ENCODE peak calls at places on chromosome 1, in seven cellular contexts. One of them, this sample, is unnamed.

GRCh38 chr1:156490401-156491032 is 10.1 kb downstream of the MEF2D start:
- DNase-seq in IMR-90: no peak
- DNase-seq in activated T-cell treated with anti-CD3 and anti-CD28 coated beads, Interleukin-2, amount 50 U/mL, for 1 hour: no peak
- DNase-seq in CD4-positive, alpha-beta T cell: no peak
- DNase-seq in head of caudate nucleus: peak; percentile 50
- DNase-seq in hepatic stellate cell: peak; percentile 86
- DNase-seq in GM12865: peak; percentile 62
- DNase-seq in this sample: peak; percentile 49

GRCh38 chr1:238606896-238607295 is 716.2 kb upstream of the ZP4 start:
- DNase-seq in IMR-90: peak; percentile 47
- DNase-seq in activated T-cell treated with anti-CD3 and anti-CD28 coated beads, Interleukin-2, amount 50 U/mL, for 1 hour: no peak
- DNase-seq in CD4-positive, alpha-beta T cell: no peak
- DNase-seq in head of caudate nucleus: no peak
- DNase-seq in hepatic stellate cell: no peak
- DNase-seq in GM12865: no peak
- DNase-seq in this sample: peak; percentile 6

GRCh38 chr1:70397013-70397412 is 14.1 kb upstream of the CTH start:
- DNase-seq in IMR-90: no peak
- DNase-seq in activated T-cell treated with anti-CD3 and anti-CD28 coated beads, Interleukin-2, amount 50 U/mL, for 1 hour: no peak
- DNase-seq in CD4-positive, alpha-beta T cell: no peak
- DNase-seq in head of caudate nucleus: no peak
- DNase-seq in hepatic stellate cell: no peak
- DNase-seq in GM12865: no peak
- DNase-seq in this sample: no peak

GRCh38 chr1:171909711-171910110 is 68.4 kb downstream of the DNM3 start:
- DNase-seq in IMR-90: no peak
- DNase-seq in activated T-cell treated with anti-CD3 and anti-CD28 coated beads, Interleukin-2, amount 50 U/mL, for 1 hour: no peak
- DNase-seq in CD4-positive, alpha-beta T cell: no peak
- DNase-seq in head of caudate nucleus: no peak
- DNase-seq in hepatic stellate cell: no peak
- DNase-seq in GM12865: no peak
- DNase-seq in this sample: peak; percentile 88

GRCh38 chr1:243974451-243975292 is 76.4 kb upstream of the ZBTB18 start:
- DNase-seq in IMR-90: peak; percentile 24
- DNase-seq in activated T-cell treated with anti-CD3 and anti-CD28 coated beads, Interleukin-2, amount 50 U/mL, for 1 hour: no peak
- DNase-seq in CD4-positive, alpha-beta T cell: no peak
- DNase-seq in head of caudate nucleus: no peak
- DNase-seq in hepatic stellate cell: no peak
- DNase-seq in GM12865: peak; percentile 17
- DNase-seq in this sample: peak; percentile 60

GRCh38 chr1:235864965-235865525 is 1.7 kb downstream of the LYST start:
- DNase-seq in IMR-90: no peak
- DNase-seq in activated T-cell treated with anti-CD3 and anti-CD28 coated beads, Interleukin-2, amount 50 U/mL, for 1 hour: no peak
- DNase-seq in CD4-positive, alpha-beta T cell: no peak
- DNase-seq in head of caudate nucleus: no peak
- DNase-seq in hepatic stellate cell: no peak
- DNase-seq in GM12865: no peak
- DNase-seq in this sample: peak; percentile 13

GRCh38 chr1:223142269-223142668 is 779 bp downstream of the TLR5 start:
- DNase-seq in IMR-90: no peak
- DNase-seq in activated T-cell treated with anti-CD3 and anti-CD28 coated beads, Interleukin-2, amount 50 U/mL, for 1 hour: no peak
- DNase-seq in CD4-positive, alpha-beta T cell: no peak
- DNase-seq in head of caudate nucleus: no peak
- DNase-seq in hepatic stellate cell: no peak
- DNase-seq in GM12865: no peak
- DNase-seq in this sample: no peak

GRCh38 chr1:76764638-76765572 is 102.4 kb upstream of the ST6GALNAC5 start:
- DNase-seq in IMR-90: no peak
- DNase-seq in activated T-cell treated with anti-CD3 and anti-CD28 coated beads, Interleukin-2, amount 50 U/mL, for 1 hour: no peak
- DNase-seq in CD4-positive, alpha-beta T cell: no peak
- DNase-seq in head of caudate nucleus: peak; percentile 34
- DNase-seq in hepatic stellate cell: no peak
- DNase-seq in GM12865: no peak
- DNase-seq in this sample: peak; percentile 45

GRCh38 chr1:1398677-1399186 is 403 bp downstream of the CCNL2 start:
- DNase-seq in IMR-90: no peak
- DNase-seq in activated T-cell treated with anti-CD3 and anti-CD28 coated beads, Interleukin-2, amount 50 U/mL, for 1 hour: peak; percentile 35
- DNase-seq in CD4-positive, alpha-beta T cell: no peak
- DNase-seq in head of caudate nucleus: no peak
- DNase-seq in hepatic stellate cell: no peak
- DNase-seq in GM12865: no peak
- DNase-seq in this sample: no peak

GRCh38 chr1:61853545-61853944 is 111.3 kb downstream of the PATJ start:
- DNase-seq in IMR-90: peak; percentile 22
- DNase-seq in activated T-cell treated with anti-CD3 and anti-CD28 coated beads, Interleukin-2, amount 50 U/mL, for 1 hour: no peak
- DNase-seq in CD4-positive, alpha-beta T cell: no peak
- DNase-seq in head of caudate nucleus: no peak
- DNase-seq in hepatic stellate cell: no peak
- DNase-seq in GM12865: no peak
- DNase-seq in this sample: peak; percentile 42

GRCh38 chr1:206714331-206715058 is 29.8 kb downstream of the MAPKAPK2 start:
- DNase-seq in IMR-90: peak; percentile 82
- DNase-seq in activated T-cell treated with anti-CD3 and anti-CD28 coated beads, Interleukin-2, amount 50 U/mL, for 1 hour: peak; percentile 26
- DNase-seq in CD4-positive, alpha-beta T cell: no peak
- DNase-seq in head of caudate nucleus: no peak
- DNase-seq in hepatic stellate cell: no peak
- DNase-seq in GM12865: no peak
- DNase-seq in this sample: peak; percentile 44

GRCh38 chr1:69568435-69569280 is 936 bp downstream of the LRRC7 start:
- DNase-seq in IMR-90: no peak
- DNase-seq in activated T-cell treated with anti-CD3 and anti-CD28 coated beads, Interleukin-2, amount 50 U/mL, for 1 hour: no peak
- DNase-seq in CD4-positive, alpha-beta T cell: no peak
- DNase-seq in head of caudate nucleus: peak; percentile 37
- DNase-seq in hepatic stellate cell: no peak
- DNase-seq in GM12865: no peak
- DNase-seq in this sample: peak; percentile 28

This sample was measured in astrocyte of the hippocampus.